ENCODE peak calls at places on chromosomes 7 and 10, in seven cellular contexts. U, Z, I, B, C, F and R are unnamed samples.

GRCh38 chr10:24390746-24391145 is 181.8 kb downstream of the KIAA1217 start:
- DNase-seq in U (no peak), Z (no peak), I (no peak), B (no peak), C (no peak), F (no peak), R (no peak)

GRCh38 chr10:1516492-1517224 is 220.7 kb downstream of the ADARB2 start:
- DNase-seq in U (peak), Z (no peak), I (no peak), B (no peak), C (no peak), F (no peak), R (no peak)

GRCh38 chr10:49646256-49646870 is 32.5 kb downstream of the CHAT start:
- DNase-seq in U (peak), Z (no peak), I (no peak), B (no peak), C (no peak), F (no peak), R (no peak)

GRCh38 chr7:117698018-117698417 is 175.2 kb downstream of the CTTNBP2 start:
- DNase-seq in U (no peak), Z (no peak), I (no peak), B (no peak), C (no peak), F (no peak), R (no peak)

GRCh38 chr10:126277177-126277576 is 111.1 kb downstream of the ADAM12 start:
- DNase-seq in U (no peak), Z (no peak), I (no peak), B (no peak), C (no peak), F (no peak), R (no peak)

GRCh38 chr7:35605760-35606159 is 89.2 kb downstream of the HERPUD2 start:
- DNase-seq in U (no peak), Z (no peak), I (no peak), B (peak), C (no peak), F (peak), R (no peak)

GRCh38 chr10:117945651-117946050 is 101.1 kb downstream of the RAB11FIP2 start:
- DNase-seq in U (no peak), Z (no peak), I (no peak), B (no peak), C (no peak), F (no peak), R (no peak)

GRCh38 chr10:72124984-72125383 is 36.6 kb upstream of the SPOCK2 start:
- DNase-seq in U (no peak), Z (no peak), I (no peak), B (no peak), C (no peak), F (no peak), R (no peak)

GRCh38 chr7:15306286-15306685 is 255.5 kb downstream of the AGMO start:
- DNase-seq in U (no peak), Z (no peak), I (no peak), B (no peak), C (no peak), F (no peak), R (no peak)

GRCh38 chr10:6535365-6535764 is 44.7 kb downstream of the PRKCQ start:
- DNase-seq in U (peak), Z (no peak), I (no peak), B (no peak), C (no peak), F (no peak), R (no peak)

GRCh38 chr10:133100706-133101463 is 13.2 kb downstream of the ADGRA1 start:
- DNase-seq in U (peak), Z (no peak), I (no peak), B (peak), C (peak), F (no peak), R (no peak)

GRCh38 chr7:194257-194995 is 2.1 kb downstream of the FAM20C start:
- DNase-seq in U (peak), Z (no peak), I (no peak), B (peak), C (peak), F (no peak), R (no peak)

GRCh38 chr7:15326044-15326644 is 235.7 kb downstream of the AGMO start:
- DNase-seq in U (no peak), Z (no peak), I (no peak), B (peak), C (no peak), F (peak), R (no peak)

GRCh38 chr7:111238891-111239290 is 148.0 kb downstream of the LRRN3 start:
- DNase-seq in U (no peak), Z (no peak), I (no peak), B (no peak), C (no peak), F (no peak), R (no peak)

GRCh38 chr10:98349508-98349922 is 65.5 kb downstream of the PYROXD2 start:
- DNase-seq in U (no peak), Z (no peak), I (no peak), B (no peak), C (peak), F (peak), R (no peak)

GRCh38 chr7:45663965-45664623 is 89.9 kb downstream of the ADCY1 start:
- DNase-seq in U (peak), Z (no peak), I (no peak), B (no peak), C (peak), F (no peak), R (no peak)

GRCh38 chr7:44100458-44101303 is 3.5 kb upstream of the AEBP1 start:
- DNase-seq in U (no peak), Z (no peak), I (no peak), B (no peak), C (no peak), F (no peak), R (no peak)

GRCh38 chr7:92768501-92769360 is 67.6 kb downstream of the CDK6 start:
- DNase-seq in U (no peak), Z (no peak), I (no peak), B (no peak), C (no peak), F (no peak), R (peak)

GRCh38 chr7:18693401-18693800 is 197.9 kb downstream of the HDAC9 start:
- DNase-seq in U (peak), Z (no peak), I (no peak), B (peak), C (peak), F (peak), R (no peak)